ENCODE peak calls at places on chromosomes 2 and 18, in nine cellular contexts. One of them, this sample, is unnamed. For H3K9me3, the result is how much of the 10 kb centered on the place peaks cover.

GRCh38 chr2:3223080-3223923 is 154.3 kb downstream of the EIPR1 start:
- DNase-seq in right cardiac atrium: no peak
- DNase-seq in CD8-positive, alpha-beta memory T cell: peak
- DNase-seq in A549: no peak
- DNase-seq in IMR-90: peak
- DNase-seq in heart left ventricle: no peak
- DNase-seq in RWPE2: no peak
- DNase-seq in heart right ventricle: no peak
- DNase-seq in AG04450: peak
- DNase-seq in this sample: no peak

GRCh38 chr18:49013961-49014604 is 63.3 kb upstream of the SMAD7 start:
- DNase-seq in right cardiac atrium: no peak
- DNase-seq in CD8-positive, alpha-beta memory T cell: no peak
- DNase-seq in A549: no peak
- DNase-seq in IMR-90: no peak
- DNase-seq in heart left ventricle: peak
- DNase-seq in RWPE2: no peak
- DNase-seq in heart right ventricle: no peak
- DNase-seq in AG04450: no peak
- DNase-seq in this sample: no peak

GRCh38 chr18:8847066-8847755 is 141.9 kb downstream of the MTCL1 start:
- DNase-seq in right cardiac atrium: no peak
- DNase-seq in CD8-positive, alpha-beta memory T cell: no peak
- DNase-seq in A549: no peak
- DNase-seq in IMR-90: peak
- DNase-seq in heart left ventricle: no peak
- DNase-seq in RWPE2: no peak
- DNase-seq in heart right ventricle: no peak
- DNase-seq in AG04450: no peak
- DNase-seq in this sample: no peak

GRCh38 chr18:60053747-60054304 is 154.0 kb downstream of the PMAIP1 start:
- DNase-seq in right cardiac atrium: no peak
- DNase-seq in CD8-positive, alpha-beta memory T cell: no peak
- DNase-seq in A549: peak
- DNase-seq in IMR-90: peak
- DNase-seq in heart left ventricle: no peak
- DNase-seq in RWPE2: peak
- DNase-seq in heart right ventricle: no peak
- DNase-seq in AG04450: peak
- DNase-seq in this sample: no peak

GRCh38 chr2:236979664-236980063 is 106.0 kb upstream of the COPS8 start:
- DNase-seq in right cardiac atrium: no peak
- DNase-seq in CD8-positive, alpha-beta memory T cell: no peak
- DNase-seq in A549: no peak
- DNase-seq in IMR-90: no peak
- DNase-seq in heart left ventricle: no peak
- DNase-seq in RWPE2: no peak
- DNase-seq in heart right ventricle: no peak
- DNase-seq in AG04450: no peak
- DNase-seq in this sample: no peak

GRCh38 chr2:23554054-23554697 is 169.2 kb downstream of the KLHL29 start:
- DNase-seq in right cardiac atrium: peak
- DNase-seq in CD8-positive, alpha-beta memory T cell: no peak
- DNase-seq in A549: no peak
- DNase-seq in IMR-90: no peak
- DNase-seq in heart left ventricle: no peak
- DNase-seq in RWPE2: no peak
- DNase-seq in heart right ventricle: no peak
- DNase-seq in AG04450: no peak
- DNase-seq in this sample: peak

GRCh38 chr2:134252092-134252775 is 1.6 kb upstream of the MGAT5 start:
- DNase-seq in right cardiac atrium: no peak
- DNase-seq in CD8-positive, alpha-beta memory T cell: no peak
- DNase-seq in A549: no peak
- DNase-seq in IMR-90: peak
- DNase-seq in heart left ventricle: no peak
- DNase-seq in RWPE2: no peak
- DNase-seq in heart right ventricle: no peak
- DNase-seq in AG04450: no peak
- DNase-seq in this sample: no peak

GRCh38 chr2:222291485-222291841 is 7.3 kb downstream of the PAX3 start:
- DNase-seq in right cardiac atrium: no peak
- DNase-seq in CD8-positive, alpha-beta memory T cell: no peak
- DNase-seq in A549: no peak
- DNase-seq in IMR-90: no peak
- DNase-seq in heart left ventricle: no peak
- DNase-seq in RWPE2: no peak
- DNase-seq in heart right ventricle: no peak
- DNase-seq in AG04450: no peak
- DNase-seq in this sample: no peak

GRCh38 chr2:119659601-119660342 is 19.2 kb upstream of the TMEM177 start:
- DNase-seq in right cardiac atrium: no peak
- DNase-seq in CD8-positive, alpha-beta memory T cell: peak
- DNase-seq in A549: peak
- DNase-seq in IMR-90: peak
- DNase-seq in heart left ventricle: peak
- DNase-seq in RWPE2: no peak
- DNase-seq in heart right ventricle: no peak
- DNase-seq in AG04450: no peak
- DNase-seq in this sample: no peak

GRCh38 chr2:160042054-160042453 is 20.4 kb downstream of the PLA2R1 start:
- DNase-seq in right cardiac atrium: no peak
- DNase-seq in CD8-positive, alpha-beta memory T cell: no peak
- DNase-seq in A549: no peak
- DNase-seq in IMR-90: no peak
- DNase-seq in heart left ventricle: no peak
- DNase-seq in RWPE2: no peak
- DNase-seq in heart right ventricle: no peak
- DNase-seq in AG04450: no peak
- DNase-seq in this sample: no peak

GRCh38 chr2:1024981-1025380 is 74.3 kb downstream of the SNTG2 start:
- DNase-seq in right cardiac atrium: no peak
- DNase-seq in CD8-positive, alpha-beta memory T cell: no peak
- DNase-seq in A549: no peak
- DNase-seq in IMR-90: peak
- DNase-seq in heart left ventricle: no peak
- DNase-seq in RWPE2: no peak
- DNase-seq in heart right ventricle: no peak
- DNase-seq in AG04450: no peak
- DNase-seq in this sample: no peak

GRCh38 chr2:71492112-71492511 is 38.8 kb downstream of the DYSF start:
- DNase-seq in right cardiac atrium: no peak
- DNase-seq in CD8-positive, alpha-beta memory T cell: no peak
- DNase-seq in A549: no peak
- DNase-seq in IMR-90: no peak
- DNase-seq in heart left ventricle: peak
- DNase-seq in RWPE2: no peak
- DNase-seq in heart right ventricle: peak
- DNase-seq in AG04450: no peak
- DNase-seq in this sample: no peak

GRCh38 chr2:42297322-42297936 is 63.6 kb downstream of the COX7A2L start:
- DNase-seq in right cardiac atrium: no peak
- DNase-seq in CD8-positive, alpha-beta memory T cell: peak
- DNase-seq in A549: no peak
- DNase-seq in IMR-90: no peak
- DNase-seq in heart left ventricle: no peak
- DNase-seq in RWPE2: no peak
- DNase-seq in heart right ventricle: no peak
- DNase-seq in AG04450: no peak
- DNase-seq in this sample: no peak

GRCh38 chr2:63594622-63595021 is 5.9 kb downstream of the MDH1 start:
- DNase-seq in right cardiac atrium: no peak
- DNase-seq in CD8-positive, alpha-beta memory T cell: no peak
- DNase-seq in A549: peak
- DNase-seq in IMR-90: no peak
- DNase-seq in heart left ventricle: no peak
- DNase-seq in RWPE2: no peak
- DNase-seq in heart right ventricle: no peak
- DNase-seq in AG04450: no peak
- DNase-seq in this sample: no peak

GRCh38 chr2:63598971-63599370 is 10.2 kb downstream of the MDH1 start:
- DNase-seq in right cardiac atrium: no peak
- DNase-seq in CD8-positive, alpha-beta memory T cell: no peak
- DNase-seq in A549: no peak
- DNase-seq in IMR-90: no peak
- DNase-seq in heart left ventricle: no peak
- DNase-seq in RWPE2: no peak
- DNase-seq in heart right ventricle: no peak
- DNase-seq in AG04450: no peak
- DNase-seq in this sample: no peak

GRCh38 chr2:63591566-63592175 is 2.9 kb downstream of the MDH1 start:
- DNase-seq in right cardiac atrium: no peak
- DNase-seq in CD8-positive, alpha-beta memory T cell: no peak
- DNase-seq in A549: no peak
- DNase-seq in IMR-90: no peak
- DNase-seq in heart left ventricle: no peak
- DNase-seq in RWPE2: no peak
- DNase-seq in heart right ventricle: no peak
- DNase-seq in AG04450: no peak
- DNase-seq in this sample: no peak

GRCh38 chr2:63601061-63601460 is 12.3 kb downstream of the MDH1 start:
- DNase-seq in right cardiac atrium: no peak
- DNase-seq in CD8-positive, alpha-beta memory T cell: no peak
- DNase-seq in A549: no peak
- DNase-seq in IMR-90: no peak
- DNase-seq in heart left ventricle: no peak
- DNase-seq in RWPE2: no peak
- DNase-seq in heart right ventricle: no peak
- DNase-seq in AG04450: no peak
- DNase-seq in this sample: no peak

GRCh38 chr2:63596487-63596886 is 7.7 kb downstream of the MDH1 start:
- DNase-seq in right cardiac atrium: no peak
- DNase-seq in CD8-positive, alpha-beta memory T cell: no peak
- DNase-seq in A549: no peak
- DNase-seq in IMR-90: no peak
- DNase-seq in heart left ventricle: no peak
- DNase-seq in RWPE2: no peak
- DNase-seq in heart right ventricle: no peak
- DNase-seq in AG04450: no peak
- DNase-seq in this sample: no peak
- H3K9me3 ChIP-seq in right cardiac atrium: under half
- H3K9me3 ChIP-seq in CD8-positive, alpha-beta memory T cell: under half
- H3K9me3 ChIP-seq in A549: under half
- H3K9me3 ChIP-seq in IMR-90: under half
- H3K9me3 ChIP-seq in heart left ventricle: under half
- H3K9me3 ChIP-seq in RWPE2: under half
- H3K9me3 ChIP-seq in heart right ventricle: under half
- H3K9me3 ChIP-seq in AG04450: under half
- H3K9me3 ChIP-seq in this sample: under half

DNA sequence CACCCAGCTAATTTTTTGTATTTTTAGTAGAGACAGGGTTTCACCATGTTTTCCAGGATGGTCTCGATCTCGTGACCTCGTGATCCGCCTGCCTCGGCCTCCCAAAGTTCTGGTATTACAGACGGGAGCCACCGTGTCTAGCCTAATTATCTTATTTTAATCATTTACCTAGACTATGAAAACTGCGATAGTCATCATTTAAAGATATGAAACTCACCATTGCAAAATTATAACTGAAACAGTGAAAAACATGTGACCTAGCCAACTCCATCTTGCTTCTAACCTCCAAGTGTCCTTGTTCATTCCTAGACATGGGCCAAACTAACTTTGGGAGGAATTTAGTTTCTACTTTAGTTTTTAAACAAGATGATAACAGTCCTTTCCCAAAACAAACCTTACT is 17.4 kb downstream of the SULT1C4 start:
- DNase-seq in right cardiac atrium: no peak
- DNase-seq in CD8-positive, alpha-beta memory T cell: no peak
- DNase-seq in A549: no peak
- DNase-seq in IMR-90: no peak
- DNase-seq in heart left ventricle: no peak
- DNase-seq in RWPE2: no peak
- DNase-seq in heart right ventricle: no peak
- DNase-seq in AG04450: no peak
- DNase-seq in this sample: no peak
- H3K9me3 ChIP-seq in right cardiac atrium: under half
- H3K9me3 ChIP-seq in CD8-positive, alpha-beta memory T cell: under half
- H3K9me3 ChIP-seq in A549: under half
- H3K9me3 ChIP-seq in IMR-90: under half
- H3K9me3 ChIP-seq in heart left ventricle: under half
- H3K9me3 ChIP-seq in RWPE2: under half
- H3K9me3 ChIP-seq in heart right ventricle: half or more
- H3K9me3 ChIP-seq in AG04450: under half
- H3K9me3 ChIP-seq in this sample: under half

GRCh38 chr18:80009661-80010550 is 21.5 kb upstream of the TXNL4A start:
- DNase-seq in right cardiac atrium: peak
- DNase-seq in CD8-positive, alpha-beta memory T cell: no peak
- DNase-seq in A549: peak
- DNase-seq in IMR-90: peak
- DNase-seq in heart left ventricle: peak
- DNase-seq in RWPE2: peak
- DNase-seq in heart right ventricle: peak
- DNase-seq in AG04450: peak
- DNase-seq in this sample: peak

GRCh38 chr18:80010551-80010906 is 22.2 kb upstream of the TXNL4A start:
- DNase-seq in right cardiac atrium: no peak
- DNase-seq in CD8-positive, alpha-beta memory T cell: no peak
- DNase-seq in A549: no peak
- DNase-seq in IMR-90: no peak
- DNase-seq in heart left ventricle: no peak
- DNase-seq in RWPE2: no peak
- DNase-seq in heart right ventricle: no peak
- DNase-seq in AG04450: no peak
- DNase-seq in this sample: no peak

GRCh38 chr18:80006726-80007125 is 18.4 kb upstream of the TXNL4A start:
- DNase-seq in right cardiac atrium: no peak
- DNase-seq in CD8-positive, alpha-beta memory T cell: no peak
- DNase-seq in A549: no peak
- DNase-seq in IMR-90: no peak
- DNase-seq in heart left ventricle: no peak
- DNase-seq in RWPE2: no peak
- DNase-seq in heart right ventricle: no peak
- DNase-seq in AG04450: no peak
- DNase-seq in this sample: no peak

GRCh38 chr18:80012714-80013113 is 21.5 kb upstream of the RBFA start:
- DNase-seq in right cardiac atrium: no peak
- DNase-seq in CD8-positive, alpha-beta memory T cell: no peak
- DNase-seq in A549: no peak
- DNase-seq in IMR-90: no peak
- DNase-seq in heart left ventricle: no peak
- DNase-seq in RWPE2: no peak
- DNase-seq in heart right ventricle: no peak
- DNase-seq in AG04450: no peak
- DNase-seq in this sample: no peak
- H3K9me3 ChIP-seq in right cardiac atrium: under half
- H3K9me3 ChIP-seq in CD8-positive, alpha-beta memory T cell: under half
- H3K9me3 ChIP-seq in A549: under half
- H3K9me3 ChIP-seq in IMR-90: under half
- H3K9me3 ChIP-seq in heart left ventricle: half or more
- H3K9me3 ChIP-seq in RWPE2: under half
- H3K9me3 ChIP-seq in heart right ventricle: half or more
- H3K9me3 ChIP-seq in AG04450: under half
- H3K9me3 ChIP-seq in this sample: under half

DNA sequence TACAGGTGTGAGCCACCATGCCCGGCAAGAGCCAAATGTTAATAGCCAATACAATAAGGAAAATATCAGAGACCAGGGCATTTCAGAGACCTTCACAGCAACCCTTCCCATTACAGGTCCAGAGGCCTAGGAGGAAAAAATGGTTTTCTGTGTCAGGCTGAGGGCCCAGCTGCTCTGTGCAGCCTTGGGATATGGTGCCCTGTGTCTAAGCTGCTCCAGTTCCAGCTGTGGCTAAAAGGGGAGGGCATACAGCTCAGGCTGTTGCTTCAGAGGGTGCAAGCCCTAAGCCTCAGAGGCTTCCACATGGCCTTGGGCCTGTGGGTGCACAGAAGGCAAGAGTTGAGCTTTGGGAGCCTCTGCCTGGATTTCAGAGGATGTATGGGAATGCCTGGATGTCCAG is 20.1 kb upstream of the CCDC195 start:
- DNase-seq in right cardiac atrium: no peak
- DNase-seq in CD8-positive, alpha-beta memory T cell: no peak
- DNase-seq in A549: no peak
- DNase-seq in IMR-90: no peak
- DNase-seq in heart left ventricle: no peak
- DNase-seq in RWPE2: no peak
- DNase-seq in heart right ventricle: no peak
- DNase-seq in AG04450: no peak
- DNase-seq in this sample: no peak
- H3K9me3 ChIP-seq in right cardiac atrium: under half
- H3K9me3 ChIP-seq in CD8-positive, alpha-beta memory T cell: under half
- H3K9me3 ChIP-seq in A549: under half
- H3K9me3 ChIP-seq in IMR-90: under half
- H3K9me3 ChIP-seq in heart left ventricle: under half
- H3K9me3 ChIP-seq in RWPE2: under half
- H3K9me3 ChIP-seq in heart right ventricle: under half
- H3K9me3 ChIP-seq in AG04450: under half
- H3K9me3 ChIP-seq in this sample: under half